ENCODE peak calls at places on chromosomes 6 and 20, in five cellular contexts. T, A, G, K and I are unnamed samples.

GRCh38 chr6:31834704-31835375 is 7.3 kb downstream of the HSPA1B start:
- DNase-seq in K (peak), G (peak), T (peak), A (peak), I (peak)

GRCh38 chr6:158571826-158572652 is 12.1 kb downstream of the TMEM181 start:
- DNase-seq in G (no peak), K (peak), A (peak), T (peak), I (no peak)

GRCh38 chr6:41786451-41787218 is 859 bp upstream of the TOMM6 start:
- DNase-seq in K (peak), G (peak), T (peak), A (peak), I (peak)

GRCh38 chr20:58192567-58192966 is 35.9 kb downstream of the ANKRD60 start:
- DNase-seq in T (no peak), A (no peak), K (no peak), G (no peak), I (no peak)

GRCh38 chr6:23826587-23826986 is 299.4 kb upstream of the NRSN1 start:
- DNase-seq in G (no peak), T (no peak), A (no peak), K (no peak), I (no peak)

GRCh38 chr6:63721181-63721580 is 85.6 kb downstream of the PHF3 start:
- DNase-seq in T (no peak), K (no peak), A (no peak), G (no peak), I (no peak)

GRCh38 chr6:153553627-153554026 is 422.5 kb upstream of the RGS17 start:
- DNase-seq in T (no peak), G (no peak), A (no peak), K (no peak), I (no peak)

GRCh38 chr6:52276130-52276529 is 8.4 kb downstream of the MCM3 start:
- DNase-seq in A (no peak), T (no peak), K (no peak), G (no peak), I (no peak)

GRCh38 chr20:62196286-62196685 is 13.5 kb downstream of the MTG2 start:
- DNase-seq in K (no peak), T (no peak), G (no peak), A (no peak), I (no peak)

GRCh38 chr6:117502580-117502979 is 20.1 kb downstream of the DCBLD1 start:
- DNase-seq in K (no peak), A (no peak), T (no peak), G (no peak), I (no peak)

GRCh38 chr20:46708172-46708860 is 1.1 kb upstream of the SLC2A10 start:
- DNase-seq in K (no peak), A (no peak), T (no peak), G (no peak), I (no peak)

GRCh38 chr20:39800548-39800947 is 838.4 kb downstream of the DHX35 start:
- DNase-seq in T (no peak), A (no peak), G (peak), K (no peak), I (no peak)

GRCh38 chr6:46719099-46719498 is 16.1 kb downstream of the PLA2G7 start:
- DNase-seq in K (no peak), G (no peak), A (no peak), T (peak), I (no peak)

GRCh38 chr20:20303742-20304141 is 64.2 kb upstream of the INSM1 start:
- DNase-seq in A (no peak), G (peak), T (peak), K (no peak), I (peak)

GRCh38 chr6:63740709-63741108 is 105.1 kb downstream of the PHF3 start:
- DNase-seq in K (no peak), G (no peak), A (no peak), T (no peak), I (no peak)

GRCh38 chr20:63054695-63055240 is 48.0 kb upstream of the BHLHE23 start:
- DNase-seq in K (no peak), T (peak), A (peak), G (peak), I (no peak)

GRCh38 chr6:116111552-116112528 is 11.2 kb downstream of the NT5DC1 start:
- DNase-seq in T (peak), A (peak), K (no peak), G (no peak), I (no peak)

GRCh38 chr6:15331143-15331542 is 85.3 kb downstream of the JARID2 start:
- DNase-seq in A (no peak), K (no peak), T (no peak), G (no peak), I (no peak)

GRCh38 chr6:158047120-158047518 is 65.5 kb downstream of the SYNJ2 start:
- DNase-seq in T (peak), A (no peak), K (no peak), G (peak), I (no peak)

GRCh38 chr6:36908758-36909157 is 23.0 kb downstream of the C6orf89 start:
- DNase-seq in A (no peak), T (no peak), G (no peak), K (no peak), I (no peak)

GRCh38 chr6:130223508-130223907 is 757 bp upstream of the SAMD3 start:
- DNase-seq in A (no peak), K (no peak), G (no peak), T (peak), I (no peak)

GRCh38 chr6:2376429-2377355 is 131.3 kb upstream of the GMDS start:
- DNase-seq in A (no peak), T (no peak), K (no peak), G (peak), I (no peak)

GRCh38 chr6:6711832-6712231 is 123.3 kb downstream of the LY86 start:
- DNase-seq in T (peak), K (no peak), A (no peak), G (no peak), I (peak)

GRCh38 chr20:38013891-38014290 is 19.4 kb downstream of the TTI1 start:
- DNase-seq in T (no peak), G (no peak), K (no peak), A (no peak), I (no peak)
- TF ChIP-seq CTCF in T (no peak), G (no peak), K (no peak), A (no peak), I (no peak)

GRCh38 chr20:50254466-50255079 is 63.9 kb downstream of the CEBPB start:
- DNase-seq in A (no peak), G (no peak), K (no peak), T (no peak), I (no peak)
- TF ChIP-seq CTCF in A (no peak), G (no peak), K (no peak), T (no peak), I (no peak)

GRCh38 chr6:90314516-90314915 is 17.9 kb upstream of the BACH2 start:
- DNase-seq in A (no peak), G (no peak), K (no peak), T (no peak), I (no peak)

GRCh38 chr6:90315354-90315960 is 18.8 kb upstream of the BACH2 start:
- DNase-seq in A (no peak), K (no peak), T (peak), G (no peak), I (no peak)

GRCh38 chr6:90319044-90319443 is 22.4 kb upstream of the BACH2 start:
- DNase-seq in K (no peak), A (no peak), G (no peak), T (no peak), I (no peak)

GRCh38 chr6:90322976-90323474 is 26.4 kb upstream of the BACH2 start:
- DNase-seq in K (no peak), T (no peak), G (no peak), A (no peak), I (no peak)

DNA sequence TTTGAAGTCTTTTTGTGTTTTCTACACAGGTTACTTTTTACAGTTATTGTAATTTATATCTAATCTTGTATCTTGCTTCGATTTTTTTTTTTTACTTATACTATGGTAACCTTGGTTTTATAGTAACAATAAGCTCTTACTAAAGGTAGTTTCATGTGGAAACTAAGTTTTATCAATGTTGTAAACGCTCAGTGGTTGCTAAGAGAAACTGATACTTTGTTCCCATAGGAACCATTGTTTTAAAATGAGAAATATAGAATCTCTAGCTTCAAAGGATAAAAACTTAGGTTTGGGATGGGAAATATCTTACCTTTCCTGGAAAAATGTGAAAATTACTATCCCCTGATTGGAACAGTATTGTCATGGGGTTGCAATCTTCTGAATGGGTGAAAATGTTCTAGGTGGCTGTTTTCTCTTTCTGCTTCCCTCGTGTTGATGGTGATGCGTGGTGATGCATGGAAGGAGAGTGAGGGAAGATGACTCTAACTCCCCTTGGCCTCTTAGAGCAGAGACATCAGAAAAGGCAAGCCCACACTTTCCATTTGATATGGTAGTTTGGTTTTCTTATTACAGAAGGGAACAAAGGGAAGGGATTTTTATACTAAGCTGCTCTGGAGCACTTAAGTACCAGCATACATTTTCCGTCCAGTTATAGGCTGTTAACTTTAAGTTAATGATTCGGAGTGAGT is 23.5 kb upstream of the BACH2 start:
- DNase-seq in G (no peak), A (no peak), K (no peak), T (no peak), I (no peak)
- TF ChIP-seq CTCF in G (no peak), A (no peak), K (no peak), T (no peak), I (no peak)

DNA sequence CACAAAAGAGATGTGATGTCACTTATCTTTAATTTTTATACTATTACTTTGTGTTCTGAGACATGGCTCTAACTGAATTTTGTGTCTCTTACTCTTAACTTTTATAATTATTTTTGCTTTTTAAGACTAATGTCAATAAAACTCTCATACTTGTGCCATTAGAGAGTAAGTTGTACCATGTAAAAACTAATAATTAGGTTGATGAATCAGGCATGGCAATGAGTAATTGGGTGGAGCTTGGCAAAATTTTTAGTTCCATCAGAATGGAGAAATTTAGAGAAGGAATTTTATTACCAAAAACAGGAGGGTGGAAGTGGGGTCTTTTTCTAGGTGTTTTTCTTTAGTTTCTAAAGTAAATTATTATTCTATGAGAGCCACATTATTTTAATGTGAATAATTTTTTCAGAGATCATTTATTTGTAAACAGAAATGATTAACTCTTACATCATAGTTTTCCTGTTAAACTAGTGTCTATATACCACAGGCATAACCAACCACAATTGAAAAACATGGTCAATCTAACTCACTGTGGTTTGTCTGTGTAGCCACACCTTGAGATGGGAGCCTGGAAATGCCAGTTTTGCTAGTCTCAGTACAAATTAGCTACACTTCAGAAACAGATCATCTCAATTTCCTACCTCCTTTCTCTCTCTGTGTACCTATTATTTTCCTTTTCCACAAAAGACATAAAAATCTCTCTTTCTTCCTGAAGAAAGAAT is 51.8 kb downstream of the ELOVL4 start:
- DNase-seq in T (no peak), G (no peak), K (no peak), A (no peak), I (no peak)
- TF ChIP-seq CTCF in T (no peak), G (no peak), K (no peak), A (no peak), I (no peak)